ENCODE peak calls at places on chromosomes 7 and 10, in four cellular contexts. A is HepG2, N is GM12878, K is K562. Z is an unnamed sample.

GRCh38 chr7:127879436-127879835 is 151.8 kb downstream of the LRRC4 start:
- DNase-seq in A (no peak), N (no peak), K (peak), Z (no peak)

GRCh38 chr10:84632866-84633265 is 304.5 kb downstream of the CCSER2 start:
- DNase-seq in A (peak), N (no peak), K (no peak), Z (no peak)

GRCh38 chr7:88546808-88547207 is 212.7 kb upstream of the ZNF804B start:
- DNase-seq in A (peak), N (peak), K (peak), Z (peak)

GRCh38 chr10:8053446-8054242 is 844 bp upstream of the GATA3 start:
- DNase-seq in A (no peak), N (no peak), K (peak), Z (peak)

GRCh38 chr10:51010977-51011376 is 63.3 kb upstream of the PRKG1 start:
- DNase-seq in A (peak), N (peak), K (peak), Z (peak)

GRCh38 chr10:123906884-123907652 is 15.5 kb upstream of the CPXM2 start:
- DNase-seq in A (no peak), N (no peak), K (no peak), Z (no peak)

GRCh38 chr10:116088985-116089384 is 184.0 kb downstream of the GFRA1 start:
- DNase-seq in A (no peak), N (no peak), K (no peak), Z (no peak)

GRCh38 chr10:71860243-71861029 is 9.4 kb upstream of the PSAP start:
- DNase-seq in A (peak), N (no peak), K (peak), Z (peak)

GRCh38 chr10:10007972-10008371 is 1009.7 kb upstream of the CELF2 start:
- DNase-seq in A (no peak), N (no peak), K (no peak), Z (no peak)

GRCh38 chr7:139916717-139917395 is 87.8 kb downstream of the TBXAS1 start:
- DNase-seq in A (no peak), N (peak), K (no peak), Z (no peak)

GRCh38 chr7:100358027-100358856 is at the start of gene PILRB:
- DNase-seq in A (no peak), N (no peak), K (no peak), Z (no peak)

GRCh38 chr7:102451371-102452054 is 13.2 kb downstream of the ALKBH4 start:
- DNase-seq in A (peak), N (no peak), K (peak), Z (peak)

GRCh38 chr10:58023341-58024073 is 244.2 kb downstream of the IPMK start:
- DNase-seq in A (peak), N (no peak), K (no peak), Z (no peak)

GRCh38 chr7:144529269-144529926 is 125.9 kb upstream of the NOBOX start:
- DNase-seq in A (no peak), N (peak), K (no peak), Z (no peak)

GRCh38 chr10:30510932-30511700 is 77.1 kb downstream of the MAP3K8 start:
- DNase-seq in A (no peak), N (no peak), K (no peak), Z (no peak)

GRCh38 chr10:49611166-49611814 is 1.2 kb downstream of the SLC18A3 start:
- DNase-seq in A (no peak), N (no peak), K (no peak), Z (no peak)

GRCh38 chr7:155943251-155943899 is 131.1 kb upstream of the SHH start:
- DNase-seq in A (no peak), N (no peak), K (no peak), Z (no peak)

GRCh38 chr7:20236790-20237189 is 19.6 kb upstream of the MACC1 start:
- DNase-seq in A (no peak), N (no peak), K (no peak), Z (no peak)

GRCh38 chr7:39838326-39838725 is 111.7 kb upstream of the CDK13 start:
- DNase-seq in A (no peak), N (no peak), K (no peak), Z (no peak)

GRCh38 chr7:103793614-103794013 is 195.8 kb downstream of the RELN start:
- DNase-seq in A (peak), N (no peak), K (no peak), Z (no peak)

GRCh38 chr10:101938316-101939272 is 95.0 kb upstream of the KCNIP2 start:
- DNase-seq in A (no peak), N (no peak), K (no peak), Z (no peak)

GRCh38 chr7:134533288-134533771 is 6.0 kb downstream of the AKR1B10 start:
- DNase-seq in A (no peak), N (no peak), K (no peak), Z (no peak)

GRCh38 chr7:42907316-42907715 is 4.6 kb downstream of the C7orf25 start:
- DNase-seq in A (no peak), N (no peak), K (no peak), Z (no peak)

GRCh38 chr10:128956149-128956548 is 510.9 kb upstream of the MGMT start:
- DNase-seq in A (no peak), N (no peak), K (no peak), Z (no peak)

GRCh38 chr10:9051328-9051974 is 997.0 kb downstream of the GATA3 start:
- DNase-seq in A (no peak), N (no peak), K (no peak), Z (no peak)

GRCh38 chr10:62050941-62051433 is 149.5 kb downstream of the ARID5B start:
- DNase-seq in A (peak), N (peak), K (peak), Z (no peak)

GRCh38 chr7:156731651-156732050 is 91.1 kb downstream of the RNF32 start:
- DNase-seq in A (no peak), N (no peak), K (no peak), Z (no peak)

GRCh38 chr7:47771301-47771989 is 176.8 kb downstream of the PKD1L1 start:
- DNase-seq in A (no peak), N (no peak), K (no peak), Z (no peak)

GRCh38 chr7:84970683-84971082 is 216.2 kb downstream of the SEMA3D start:
- DNase-seq in A (no peak), N (no peak), K (no peak), Z (no peak)

GRCh38 chr7:111835066-111835465 is 272.8 kb upstream of the IMMP2L start:
- DNase-seq in A (no peak), N (no peak), K (no peak), Z (peak)

GRCh38 chr7:30969604-30969970 is 5.8 kb downstream of the GHRHR start:
- DNase-seq in A (no peak), N (no peak), K (no peak), Z (peak)

GRCh38 chr10:102601639-102602038 is 42.6 kb upstream of the TRIM8 start:
- DNase-seq in A (no peak), N (no peak), K (no peak), Z (no peak)

GRCh38 chr7:7201583-7202374 is 19.4 kb downstream of the C1GALT1 start:
- DNase-seq in A (no peak), N (peak), K (no peak), Z (no peak)

GRCh38 chr10:1155791-1156615 is 99.8 kb downstream of the WDR37 start:
- DNase-seq in A (no peak), N (no peak), K (no peak), Z (peak)

GRCh38 chr7:48421357-48421756 is 250.1 kb downstream of the ABCA13 start:
- DNase-seq in A (no peak), N (no peak), K (no peak), Z (no peak)

DNA sequence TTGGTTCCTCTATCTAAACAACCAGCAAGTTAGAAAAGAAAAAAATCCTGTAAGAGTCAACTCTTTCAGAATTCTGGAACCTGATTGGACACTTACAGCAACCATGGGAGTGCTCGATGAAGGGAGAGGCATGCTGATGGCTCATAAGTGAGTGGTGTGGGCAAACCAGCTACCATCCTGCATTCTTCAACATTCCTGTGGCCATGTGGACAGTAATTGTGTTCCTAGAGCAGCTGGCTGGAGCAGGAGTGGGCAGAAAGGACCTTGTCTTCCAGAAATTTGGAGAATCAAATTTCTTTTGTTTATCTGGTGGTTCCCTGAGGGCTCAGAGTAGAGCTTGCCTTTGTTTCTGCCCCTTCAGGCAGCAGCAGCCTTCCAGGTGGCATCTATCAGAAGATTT is 22.5 kb upstream of the MYL7 start:
- DNase-seq in A (no peak), N (no peak), K (no peak), Z (no peak)
- TF ChIP-seq NFIC in A (no peak), N (no peak), K (no peak), Z (no peak)

GRCh38 chr10:133141963-133142350 is 18.1 kb upstream of the KNDC1 start:
- DNase-seq in A (no peak), N (no peak), K (no peak), Z (no peak)

GRCh38 chr10:133143200-133143533 is 16.9 kb upstream of the KNDC1 start:
- DNase-seq in A (no peak), N (no peak), K (peak), Z (no peak)

GRCh38 chr10:133142523-133143199 is 17.4 kb upstream of the KNDC1 start:
- DNase-seq in A (no peak), N (no peak), K (no peak), Z (no peak)

GRCh38 chr10:133144771-133145170 is 15.2 kb upstream of the KNDC1 start:
- DNase-seq in A (no peak), N (no peak), K (no peak), Z (no peak)

DNA sequence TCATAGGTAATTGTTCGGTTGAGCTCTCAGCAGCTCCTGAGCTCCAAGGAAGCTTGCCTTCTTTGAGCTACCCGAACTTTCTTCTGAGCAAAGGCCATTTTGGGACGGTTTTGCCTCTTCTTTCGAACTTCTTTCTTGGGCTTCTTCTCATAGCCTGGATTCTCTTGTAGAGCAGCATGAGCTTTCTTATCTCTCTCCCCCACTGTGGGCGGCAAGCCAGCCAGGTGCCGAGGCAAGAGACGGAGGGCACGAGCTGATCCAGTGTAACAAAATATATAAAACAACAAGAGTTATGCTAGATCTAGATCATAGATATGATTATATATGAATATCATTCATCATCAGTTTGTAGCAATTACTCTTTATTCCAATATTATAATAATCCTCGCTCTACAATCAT is 16.5 kb upstream of the KNDC1 start:
- DNase-seq in A (no peak), N (no peak), K (no peak), Z (no peak)
- TF ChIP-seq NFIC in A (no peak), N (no peak), K (no peak), Z (no peak)

GRCh38 chr10:29160110-29160669 is 128.7 kb upstream of the LYZL1 start:
- DNase-seq in A (peak), N (no peak), K (no peak), Z (no peak)
- TF ChIP-seq NFIC in A (no peak), N (no peak), K (no peak), Z (peak)

GRCh38 chr10:93208717-93209464 is 135.2 kb downstream of the CYP26A1 start:
- DNase-seq in A (no peak), N (no peak), K (no peak), Z (no peak)
- TF ChIP-seq NFIC in A (no peak), N (no peak), K (no peak), Z (no peak)

GRCh38 chr7:154480817-154481216 is 428.6 kb downstream of the DPP6 start:
- DNase-seq in A (no peak), N (no peak), K (no peak), Z (no peak)
- TF ChIP-seq NFIC in A (no peak), N (no peak), K (no peak), Z (no peak)

Z was measured in SK-N-SH.